ENCODE peak calls at places on chromosome 20, in ten cellular contexts. X is breast epithelium, O is AG04450, Y is HL-60, D is cardiac muscle cell, M is mammary epithelial cell, E is brain microvascular endothelial cell, C is HepG2, F is uterus, R is stomach. T is an unnamed sample.

GRCh38 chr20:34037121-34037520 is 43.4 kb downstream of the RALY start:
- DNase-seq in D (no peak), X (no peak), Y (peak; percentile 18), F (no peak), C (no peak), R (peak; percentile 28), O (no peak), M (peak; percentile 8), E (no peak), T (no peak)

GRCh38 chr20:22472386-22472785 is 112.0 kb downstream of the FOXA2 start:
- DNase-seq in X (no peak), O (no peak), M (no peak), F (no peak), E (no peak), R (no peak), Y (no peak), D (no peak), C (peak; percentile 61), T (no peak)

GRCh38 chr20:20367681-20368413 is at the start of gene INSM1:
- DNase-seq in R (no peak), F (no peak), D (no peak), E (no peak), M (no peak), Y (no peak), X (no peak), O (no peak), C (no peak), T (peak; percentile 77)

GRCh38 chr20:48731581-48731980 is 96.2 kb downstream of the PREX1 start:
- DNase-seq in R (no peak), Y (no peak), E (no peak), M (no peak), X (no peak), D (no peak), F (no peak), C (no peak), O (no peak), T (no peak)

GRCh38 chr20:59666586-59666985 is 62.2 kb downstream of the PHACTR3 start:
- DNase-seq in R (no peak), X (no peak), Y (no peak), F (no peak), M (no peak), E (no peak), O (no peak), C (no peak), D (no peak), T (no peak)

GRCh38 chr20:36756482-36756881 is 10.6 kb upstream of the NDRG3 start:
- DNase-seq in R (no peak), M (no peak), C (no peak), E (no peak), X (no peak), F (no peak), O (no peak), Y (no peak), D (no peak), T (no peak)

GRCh38 chr20:44720617-44720993 is 5.4 kb downstream of the CCN5 start:
- DNase-seq in Y (no peak), X (no peak), E (peak; percentile 45), M (no peak), R (no peak), F (no peak), O (no peak), D (no peak), C (no peak), T (peak; percentile 53)

GRCh38 chr20:24651171-24651972 is 181.9 kb downstream of the SYNDIG1 start:
- DNase-seq in X (no peak), D (no peak), O (peak; percentile 77), Y (no peak), F (no peak), R (no peak), E (peak; percentile 63), C (no peak), M (peak; percentile 59), T (no peak)

GRCh38 chr20:57601211-57601570 is 19.0 kb downstream of the ZBP1 start:
- DNase-seq in X (no peak), R (no peak), O (no peak), Y (no peak), C (no peak), F (no peak), D (no peak), M (peak; percentile 50), E (no peak), T (no peak)

GRCh38 chr20:43995645-43996044 is 81.0 kb downstream of the TOX2 start:
- DNase-seq in R (no peak), E (no peak), Y (no peak), M (no peak), O (no peak), F (no peak), D (no peak), X (no peak), C (no peak), T (no peak)

GRCh38 chr20:24875078-24875477 is 74.0 kb upstream of the CST7 start:
- DNase-seq in R (no peak), D (no peak), X (no peak), M (no peak), E (no peak), O (no peak), F (no peak), C (no peak), Y (no peak), T (no peak)

GRCh38 chr20:49696594-49696993 is 17.1 kb downstream of the B4GALT5 start:
- DNase-seq in E (no peak), C (no peak), D (no peak), Y (no peak), M (peak; percentile 45), O (no peak), R (no peak), F (no peak), X (no peak), T (no peak)

GRCh38 chr20:34703573-34704176 is 469 bp upstream of the TP53INP2 start:
- DNase-seq in C (peak; percentile 81), X (peak; percentile 58), R (peak; percentile 55), D (peak; percentile 28), O (no peak), M (peak; percentile 40), F (no peak), E (peak; percentile 21), Y (no peak), T (peak; percentile 20)

GRCh38 chr20:59616306-59616705 is 12.0 kb downstream of the PHACTR3 start:
- DNase-seq in D (no peak), F (no peak), M (no peak), O (no peak), E (no peak), Y (no peak), X (no peak), R (no peak), C (no peak), T (no peak)

GRCh38 chr20:63178889-63179751 is 36.8 kb downstream of the YTHDF1 start:
- DNase-seq in X (no peak), F (no peak), C (no peak), M (no peak), Y (peak; percentile 45), E (no peak), R (peak; percentile 36), D (peak; percentile 46), O (no peak), T (peak; percentile 84)
- TF ChIP-seq CTCF in X (no peak), F (peak; percentile 25), C (peak; percentile 76), M (no peak), Y (no peak), E (peak; percentile 49), R (peak; percentile 53), D (peak; percentile 41), O (peak; percentile 37), T (peak; percentile 55)

DNA sequence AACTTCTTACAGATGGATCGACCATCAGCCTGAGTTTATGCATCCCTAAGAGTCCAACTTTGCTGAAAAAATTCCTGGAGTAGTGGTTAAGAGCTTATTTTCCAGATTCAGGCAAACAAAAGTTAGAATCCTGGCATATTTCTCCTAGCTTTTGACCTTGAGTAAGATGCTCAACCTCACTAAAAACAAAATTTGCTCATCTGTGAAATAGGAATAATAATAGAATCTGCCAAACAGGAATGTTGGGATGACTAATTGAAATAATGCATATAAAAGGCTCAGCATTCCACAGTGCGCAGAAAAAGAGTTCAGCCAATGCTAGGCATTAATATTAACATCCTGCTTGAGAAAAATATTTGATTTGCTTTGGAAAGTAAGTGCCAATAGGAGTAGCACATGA is 70.6 kb downstream of the DOK5 start:
- DNase-seq in E (peak; percentile 34), M (no peak), X (no peak), F (no peak), Y (no peak), D (no peak), C (no peak), R (no peak), O (no peak), T (no peak)
- H3K27ac ChIP-seq in E (no peak overlapping the region), M (no peak overlapping the region), X (no peak overlapping the region), F (no peak overlapping the region), Y (no peak overlapping the region), D (no peak overlapping the region), C (no peak overlapping the region), R (no peak overlapping the region), O (no peak overlapping the region), T (no peak overlapping the region)

GRCh38 chr20:2386516-2387179 is 5.9 kb downstream of the TGM6 start:
- DNase-seq in O (no peak), D (no peak), C (no peak), R (no peak), F (no peak), E (peak; percentile 50), M (peak; percentile 93), Y (no peak), X (no peak), T (no peak)

GRCh38 chr20:2387580-2387979 is 6.9 kb downstream of the TGM6 start:
- DNase-seq in X (no peak), R (no peak), Y (no peak), M (no peak), O (no peak), D (no peak), F (no peak), C (no peak), E (no peak), T (no peak)

GRCh38 chr20:2385026-2385425 is 4.3 kb downstream of the TGM6 start:
- DNase-seq in M (no peak), O (no peak), Y (no peak), E (no peak), C (no peak), R (no peak), X (no peak), F (no peak), D (no peak), T (no peak)

GRCh38 chr20:2385496-2385895 is 4.8 kb downstream of the TGM6 start:
- DNase-seq in E (no peak), O (no peak), Y (no peak), X (no peak), D (no peak), R (no peak), F (no peak), M (no peak), C (no peak), T (no peak)

DNA sequence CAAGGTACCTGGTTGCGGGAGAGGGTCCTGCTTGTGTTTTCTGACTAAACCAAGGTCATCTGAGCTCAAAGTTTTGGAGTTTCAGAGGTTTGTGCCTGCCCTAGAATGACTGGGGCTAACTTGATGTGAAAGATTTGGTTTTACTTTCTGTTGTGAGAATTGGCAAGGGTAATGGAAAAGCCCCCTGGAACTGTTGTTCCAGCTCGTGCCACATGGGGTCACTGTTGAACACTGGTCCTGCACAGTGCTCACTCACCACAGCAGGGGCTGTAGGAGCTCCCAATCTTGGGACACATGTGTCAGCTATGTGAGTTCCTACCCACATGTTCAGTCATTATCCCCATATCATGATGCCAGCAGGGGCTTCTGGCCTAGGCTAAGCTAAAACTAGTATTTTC is 6.5 kb downstream of the TGM6 start:
- DNase-seq in M (no peak), Y (peak; percentile 5), E (peak; percentile 64), F (no peak), D (peak; percentile 45), O (no peak), C (peak; percentile 48), X (no peak), R (no peak), T (no peak)
- H3K4me3 ChIP-seq in M (no peak overlapping the region), Y (no peak overlapping the region), E (no peak overlapping the region), F (no peak overlapping the region), D (no peak overlapping the region), O (no peak overlapping the region), C (no peak overlapping the region), X (no peak overlapping the region), R (no peak overlapping the region), T (no peak overlapping the region)

GRCh38 chr20:40251284-40251932 is 437.6 kb downstream of the MAFB start:
- DNase-seq in F (no peak), D (peak; percentile 19), O (no peak), E (peak; percentile 10), M (peak; percentile 48), X (no peak), Y (peak; percentile 18), C (peak; percentile 70), R (no peak), T (no peak)
- TF ChIP-seq CTCF in F (no peak), D (peak; percentile 52), O (peak; percentile 58), E (peak; percentile 61), M (peak; percentile 70), X (no peak), Y (peak; percentile 15), C (peak; percentile 87), R (no peak), T (no peak)

T was measured in dorsolateral prefrontal cortex.